ENCODE peak calls at places on chromosomes 11 and 22, in four cellular contexts. Q is Calu3, J is K562, X is activated B cell treated with CpG ODN at 0.5 μM for 24 hours. Y is an unnamed sample.

GRCh38 chr22:22446527-22446926 is 62.0 kb downstream of the ZNF280B start:
- DNase-seq in Q (no peak), J (no peak), X (no peak), Y (no peak)

GRCh38 chr11:102900346-102900745 is 25.6 kb upstream of the MMP12 start:
- DNase-seq in Q (no peak), J (no peak), X (no peak), Y (no peak)

GRCh38 chr11:85772700-85773099 is 38.2 kb downstream of the SYTL2 start:
- DNase-seq in Q (no peak), J (no peak), X (no peak), Y (peak)

GRCh38 chr22:22507743-22508273 is 734 bp downstream of the ZNF280B start:
- DNase-seq in Q (no peak), J (no peak), X (peak), Y (peak)

GRCh38 chr11:31106963-31107576 is 262.5 kb downstream of the DCDC1 start:
- DNase-seq in Q (peak), J (peak), X (peak), Y (peak)

GRCh38 chr22:46984751-46985506 is 222.5 kb downstream of the TBC1D22A start:
- DNase-seq in Q (peak), J (no peak), X (no peak), Y (peak)

GRCh38 chr11:70168405-70168754 is 34.7 kb upstream of the FADD start:
- DNase-seq in Q (no peak), J (no peak), X (no peak), Y (no peak)

GRCh38 chr22:28759861-28760560 is 12.5 kb upstream of the CCDC117 start:
- DNase-seq in Q (no peak), J (no peak), X (no peak), Y (peak)

GRCh38 chr11:61126266-61126665 is 24.0 kb downstream of the CD5 start:
- DNase-seq in Q (no peak), J (no peak), X (no peak), Y (no peak)

GRCh38 chr11:110478410-110478809 is 48.7 kb downstream of the FDX1 start:
- DNase-seq in Q (no peak), J (peak), X (no peak), Y (no peak)

GRCh38 chr22:49951986-49952896 is 8.3 kb upstream of the PIM3 start:
- DNase-seq in Q (peak), J (no peak), X (no peak), Y (peak)

GRCh38 chr22:49957826-49958461 is 2.6 kb upstream of the PIM3 start:
- DNase-seq in Q (no peak), J (no peak), X (no peak), Y (no peak)

GRCh38 chr11:13143486-13144297 is 133.9 kb upstream of the BMAL1 start:
- DNase-seq in Q (peak), J (no peak), X (no peak), Y (no peak)

GRCh38 chr11:44862546-44863101 is 88.1 kb downstream of the TP53I11 start:
- DNase-seq in Q (peak), J (no peak), X (no peak), Y (no peak)

GRCh38 chr22:45071618-45072017 is 61.8 kb upstream of the PHF21B start:
- DNase-seq in Q (no peak), J (no peak), X (no peak), Y (no peak)

GRCh38 chr11:130886704-130887103 is 29.6 kb downstream of the SNX19 start:
- DNase-seq in Q (no peak), J (no peak), X (no peak), Y (peak)

GRCh38 chr22:50613291-50613981 is 12.8 kb downstream of the MAPK8IP2 start:
- DNase-seq in Q (peak), J (peak), X (no peak), Y (no peak)

GRCh38 chr11:108734956-108735559 is 70.2 kb downstream of the DDX10 start:
- DNase-seq in Q (no peak), J (peak), X (no peak), Y (peak)

GRCh38 chr11:69730500-69730899 is 26.7 kb upstream of the FGF19 start:
- DNase-seq in Q (no peak), J (no peak), X (no peak), Y (no peak)

GRCh38 chr22:39839917-39840510 is 53.5 kb downstream of the ENTHD1 start:
- DNase-seq in Q (no peak), J (peak), X (no peak), Y (no peak)

GRCh38 chr11:32438346-32438882 is 3.1 kb upstream of the WT1 start:
- DNase-seq in Q (no peak), J (no peak), X (no peak), Y (no peak)

DNA sequence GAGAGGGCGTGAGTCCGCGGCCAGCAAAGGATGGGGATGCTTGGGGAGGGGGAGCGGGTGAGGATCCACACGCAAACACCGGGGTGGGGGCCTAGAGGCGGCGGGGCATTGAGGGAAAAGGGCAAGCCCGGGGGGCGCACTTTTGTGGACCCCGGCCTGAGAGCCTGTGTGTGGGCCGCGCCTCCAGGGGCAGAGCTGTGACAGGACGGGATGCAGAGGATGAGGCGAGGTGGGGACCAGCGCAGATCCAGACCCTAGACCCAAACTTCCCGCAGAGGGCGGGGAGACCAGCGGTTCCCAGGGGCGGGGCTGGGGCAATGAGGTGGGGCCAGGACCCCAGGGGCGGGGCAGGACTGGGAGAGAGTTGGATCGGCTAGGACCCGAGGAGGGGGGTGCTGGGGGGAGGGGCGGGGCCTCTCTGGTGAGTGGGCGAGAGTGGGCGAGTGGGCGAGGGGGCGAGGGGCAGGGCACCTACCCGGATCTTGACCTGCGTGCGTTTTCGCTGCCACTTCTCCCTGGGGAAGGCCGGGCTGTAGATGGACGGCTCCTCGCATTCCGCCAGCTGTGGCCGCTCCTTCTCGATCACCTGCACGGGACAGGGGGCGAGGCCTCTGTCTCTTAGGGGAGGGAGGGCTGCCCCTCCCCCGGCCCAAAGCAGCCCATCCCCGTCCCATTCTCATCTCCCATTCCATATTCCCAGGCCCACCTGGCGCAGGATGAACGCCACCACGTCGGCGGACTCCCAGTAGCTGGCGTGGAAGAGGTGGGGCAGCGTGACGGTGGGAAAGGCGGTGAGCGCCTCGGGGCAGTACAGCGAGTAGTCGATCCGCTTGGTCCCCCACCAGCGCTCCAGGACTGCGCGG is 10.6 kb downstream of the PITPNM1 start:
- DNase-seq in Q (no peak), J (no peak), X (no peak), Y (no peak)
- TF ChIP-seq CTCF in Q (no peak), J (no peak), X (no peak), Y (no peak)

GRCh38 chr11:116384407-116384806 is 388.4 kb downstream of the BUD13 start:
- DNase-seq in Q (no peak), J (no peak), X (no peak), Y (no peak)
- TF ChIP-seq CTCF in Q (no peak), J (no peak), X (no peak), Y (no peak)

GRCh38 chr22:43400449-43400848 is 11.4 kb upstream of the MPPED1 start:
- DNase-seq in Q (no peak), J (no peak), X (no peak), Y (no peak)
- TF ChIP-seq CTCF in Q (no peak), J (no peak), X (no peak), Y (no peak)

GRCh38 chr11:45872513-45873356 is 12.7 kb upstream of the MAPK8IP1 start:
- DNase-seq in Q (peak), J (peak), X (peak), Y (peak)
- TF ChIP-seq CTCF in Q (peak), J (peak), X (no peak), Y (peak)

DNA sequence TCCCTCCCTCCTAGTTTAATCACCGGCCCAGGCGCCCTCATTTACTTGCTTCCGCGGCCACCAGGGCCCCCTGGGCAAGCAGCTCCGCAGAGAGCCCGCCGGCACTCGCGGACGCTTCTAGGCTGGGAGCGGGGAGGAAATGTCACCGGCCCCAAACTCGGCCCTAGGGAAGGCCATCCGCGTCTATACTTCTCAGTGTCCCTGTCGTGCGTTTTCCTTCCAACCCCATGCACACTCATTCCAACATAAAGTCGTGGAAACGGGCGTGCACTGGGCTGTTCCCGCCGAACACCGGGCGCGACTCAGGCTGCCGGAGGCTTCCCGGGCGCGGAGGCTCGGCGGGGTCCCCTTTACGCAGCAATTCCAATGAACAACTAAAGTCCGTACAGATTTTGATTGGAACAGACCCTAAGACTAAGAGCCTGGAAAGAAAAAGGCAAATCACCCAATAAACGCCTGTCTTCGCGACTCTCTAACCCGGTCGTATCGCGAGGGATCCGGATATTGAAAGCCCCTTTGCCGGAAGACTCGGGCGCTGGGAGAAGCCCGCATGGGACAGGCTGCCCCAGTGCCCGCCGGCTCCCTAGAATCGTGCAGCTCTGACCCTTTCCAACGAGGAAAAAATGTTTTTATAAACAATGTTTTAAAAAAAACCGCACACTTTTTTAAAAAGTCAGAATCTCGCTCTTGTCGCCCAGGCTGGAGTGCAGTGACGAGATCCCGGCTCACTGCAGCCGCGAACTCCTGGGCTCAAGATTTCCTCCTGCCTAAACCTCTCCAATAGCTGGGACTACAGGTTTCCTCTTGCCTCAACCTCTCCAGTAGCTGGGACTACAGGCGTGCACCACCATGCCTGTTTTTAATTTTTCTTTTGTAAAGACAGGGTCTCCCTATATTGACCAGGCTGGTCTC is 1.3 kb upstream of the BARX2 start:
- DNase-seq in Q (no peak), J (no peak), X (no peak), Y (no peak)
- TF ChIP-seq CTCF in Q (no peak), J (no peak), X (no peak), Y (no peak)

DNA sequence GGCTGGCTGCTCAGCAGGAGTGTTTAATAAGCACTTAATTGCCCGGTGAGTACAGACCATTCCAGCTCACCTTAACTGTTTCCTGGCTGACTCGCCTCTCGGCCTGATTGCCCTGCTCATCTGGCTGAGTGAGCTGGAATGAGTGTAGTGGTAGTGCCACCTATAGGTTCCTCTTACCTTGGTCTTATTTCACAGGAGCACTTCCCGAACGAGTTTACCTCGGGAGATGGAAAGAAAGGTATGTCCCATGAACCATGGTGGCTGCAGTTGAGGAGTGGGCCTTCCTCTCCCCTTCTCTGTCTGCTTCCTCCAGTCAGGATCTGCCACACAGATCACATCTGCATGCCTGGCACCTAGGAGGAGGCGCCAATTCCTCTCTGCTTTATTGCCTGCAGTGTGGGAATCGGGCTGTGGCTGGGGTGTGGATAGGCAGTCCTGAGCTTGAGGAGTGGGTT is 26.7 kb downstream of the UPB1 start:
- DNase-seq in Q (peak), J (peak), X (no peak), Y (peak)
- TF ChIP-seq CTCF in Q (peak), J (peak), X (no peak), Y (peak)

GRCh38 chr22:38613588-38613987 is 42.6 kb downstream of the FAM227A start:
- DNase-seq in Q (no peak), J (no peak), X (no peak), Y (no peak)
- TF ChIP-seq CTCF in Q (no peak), J (no peak), X (no peak), Y (no peak)

GRCh38 chr11:3942956-3943497 is 87.6 kb downstream of the STIM1 start:
- DNase-seq in Q (no peak), J (no peak), X (no peak), Y (no peak)
- TF ChIP-seq CTCF in Q (no peak), J (no peak), X (no peak), Y (no peak)